ENCODE peak calls at places on chromosomes 12 and 14, in ten cellular contexts. U is GM23338; E is M059J; P is iris pigment epithelial cell; M is activated CD4-positive, alpha-beta T cell treated with anti-CD3 and anti-CD28 coated beads, Interleukin-2, amount 50 U/mL, for 48 hours; N is stimulated activated CD4-positive, alpha-beta T cell treated with anti-CD3 and anti-CD28 coated beads, TNF-alpha, amount 100 ng/mL, for 4 hours; L is GM18507; F is central memory CD4-positive, alpha-beta T cell; I is activated T-helper 1 cell treated with Interleukin-2 at 50 U/mL for 16 hours; K is aorta. Q is an unnamed sample.

GRCh38 chr14:101004954-101005353 is 101.4 kb upstream of the RTL1 start:
- DNase-seq in K (peak; percentile 61), N (no peak), P (peak; percentile 83), L (no peak), U (no peak), F (no peak), M (no peak), I (no peak), E (peak; percentile 62), Q (no peak)

GRCh38 chr14:99654235-99655000 is 9.5 kb downstream of the HHIPL1 start:
- DNase-seq in U (peak; percentile 37), N (no peak), P (peak; percentile 94), E (peak; percentile 49), M (no peak), F (no peak), L (no peak), I (no peak), K (no peak), Q (no peak)

GRCh38 chr12:31890295-31891285 is 68.6 kb upstream of the RESF1 start:
- DNase-seq in E (no peak), I (no peak), F (peak; percentile 73), P (peak; percentile 49), U (no peak), K (no peak), N (no peak), M (no peak), L (no peak), Q (no peak)

GRCh38 chr14:72924332-72924731 is 1.9 kb upstream of the DCAF4 start:
- DNase-seq in I (no peak), K (no peak), E (peak; percentile 41), U (no peak), F (no peak), L (no peak), P (no peak), N (no peak), M (no peak), Q (no peak)

GRCh38 chr14:24900281-24900868 is 149.6 kb downstream of the STXBP6 start:
- DNase-seq in E (no peak), L (no peak), I (no peak), P (no peak), F (no peak), M (no peak), K (no peak), U (no peak), N (no peak), Q (no peak)

GRCh38 chr12:18430425-18431048 is 169.2 kb downstream of the PIK3C2G start:
- DNase-seq in M (peak; percentile 3), P (peak; percentile 68), L (no peak), K (no peak), F (no peak), E (peak; percentile 42), N (no peak), I (no peak), U (peak; percentile 78), Q (no peak)

GRCh38 chr14:97956944-97957343 is 1159.8 kb downstream of the VRK1 start:
- DNase-seq in P (no peak), L (no peak), E (no peak), I (no peak), K (no peak), N (no peak), U (no peak), F (no peak), M (no peak), Q (no peak)

GRCh38 chr12:68612245-68612644 is 1.5 kb downstream of the RAP1B start:
- DNase-seq in I (no peak), F (no peak), U (no peak), E (no peak), N (no peak), P (peak; percentile 40), L (no peak), K (no peak), M (no peak), Q (no peak)

GRCh38 chr14:81453166-81453766 is 53.1 kb upstream of the STON2 start:
- DNase-seq in K (no peak), I (peak; percentile 7), E (peak; percentile 46), U (peak; percentile 79), N (no peak), P (peak; percentile 59), F (peak; percentile 26), L (no peak), M (peak; percentile 57), Q (no peak)

Q was measured in spleen.